ENCODE peak calls at places on chromosomes 7 and 10, in ten cellular contexts. N is heart left ventricle, X is adrenal gland, K is Panc1, G is AG04450, A is coronary artery, R is ascending aorta, C is kidney, L is suprapubic skin, U is OCI-LY7. O is an unnamed sample.

GRCh38 chr10:89256338-89256737 is 4.8 kb upstream of the LIPA start:
- DNase-seq in U (no peak), X (no peak), A (no peak), G (no peak), K (no peak), L (no peak), N (no peak), C (no peak), R (no peak), O (no peak)

GRCh38 chr7:4659551-4660286 is 22.4 kb upstream of the FOXK1 start:
- DNase-seq in U (peak), N (no peak), C (no peak), A (no peak), X (no peak), K (no peak), L (no peak), R (no peak), G (no peak), O (peak)

GRCh38 chr10:124996127-124996853 is 54.4 kb downstream of the ZRANB1 start:
- DNase-seq in G (no peak), N (no peak), C (peak), X (no peak), R (no peak), L (no peak), K (no peak), A (no peak), U (no peak), O (no peak)

GRCh38 chr7:105979405-105979804 is 16.3 kb downstream of the CDHR3 start:
- DNase-seq in U (no peak), G (no peak), K (no peak), C (no peak), R (no peak), N (no peak), X (no peak), A (no peak), L (no peak), O (no peak)

GRCh38 chr10:100743626-100744135 is 1.7 kb upstream of the PAX2 start:
- DNase-seq in C (peak), N (no peak), G (no peak), A (no peak), U (peak), X (peak), L (no peak), K (no peak), R (no peak), O (peak)

GRCh38 chr7:126443951-126444350 is 808.8 kb downstream of the GRM8 start:
- DNase-seq in L (no peak), A (no peak), C (no peak), X (no peak), N (no peak), K (no peak), U (no peak), R (no peak), G (no peak), O (no peak)

GRCh38 chr7:130421685-130422084 is 19.1 kb downstream of the CEP41 start:
- DNase-seq in C (no peak), G (no peak), R (no peak), X (no peak), K (no peak), A (no peak), U (no peak), L (no peak), N (no peak), O (no peak)

GRCh38 chr10:96947036-96947435 is 114.9 kb downstream of the LCOR start:
- DNase-seq in R (no peak), X (no peak), L (no peak), K (no peak), C (no peak), U (no peak), G (no peak), N (no peak), A (no peak), O (no peak)

GRCh38 chr10:71850745-71851629 is at the start of gene PSAP:
- DNase-seq in N (peak), K (peak), A (peak), U (peak), C (peak), L (peak), R (peak), X (peak), G (peak), O (peak)

GRCh38 chr7:146115665-146116451 is 743 bp upstream of the CNTNAP2 start:
- DNase-seq in C (peak), K (no peak), N (peak), G (no peak), X (peak), R (no peak), U (peak), A (no peak), L (no peak), O (peak)

DNA sequence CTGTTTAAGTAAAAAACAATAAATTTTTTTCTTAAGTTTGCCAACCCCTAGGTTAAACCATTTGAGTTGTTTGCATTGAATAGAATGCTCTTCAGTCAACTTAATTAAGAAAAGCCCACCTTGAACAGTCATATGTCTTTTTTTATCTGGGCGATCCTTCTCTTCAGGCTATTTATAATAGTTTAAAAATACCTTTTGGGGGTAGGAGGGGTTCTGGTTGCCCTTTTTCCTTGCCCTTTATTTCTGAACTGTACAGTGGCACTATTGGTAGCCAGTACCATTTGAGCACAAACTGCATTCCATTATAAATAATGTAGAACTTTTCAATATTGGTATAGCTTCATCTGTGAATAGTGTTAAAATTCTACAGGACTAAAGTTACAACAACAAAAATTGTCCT is 13.1 kb downstream of the CALU start:
- DNase-seq in L (no peak), C (no peak), U (no peak), N (no peak), K (no peak), R (no peak), A (no peak), X (no peak), G (no peak), O (no peak)
- H3K27ac ChIP-seq in L (no peak), C (no peak), U (no peak), N (peak), K (no peak), R (no peak), A (no peak), X (no peak), G (no peak), O (no peak)

DNA sequence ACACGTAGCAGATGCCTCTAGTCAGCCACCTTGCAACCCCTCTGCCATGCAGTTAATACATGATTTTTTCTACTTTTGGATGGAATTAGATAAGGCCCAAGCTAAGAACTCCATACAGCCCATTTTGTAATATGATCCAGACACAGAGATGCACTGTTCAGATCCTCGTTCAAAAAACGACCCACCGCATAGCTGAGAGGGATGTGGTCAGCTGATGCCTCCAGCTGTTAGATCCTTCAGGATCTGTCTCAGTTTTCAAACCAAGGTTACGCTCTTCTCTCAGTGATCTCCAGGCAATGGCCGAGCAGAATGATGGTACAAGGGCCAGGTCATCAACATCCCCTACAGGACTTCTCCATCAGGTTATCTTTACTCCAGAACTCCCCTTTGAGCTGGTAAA is 881.7 kb upstream of the C7orf33 start:
- DNase-seq in X (no peak), L (no peak), K (no peak), A (no peak), U (no peak), N (no peak), R (no peak), C (no peak), G (no peak), O (no peak)
- TF ChIP-seq CTCF in X (no peak), L (no peak), K (no peak), A (no peak), U (no peak), N (no peak), R (no peak), C (no peak), G (no peak), O (no peak)

GRCh38 chr7:150332852-150333635 is 8.4 kb downstream of the RARRES2 start:
- DNase-seq in K (no peak), X (peak), G (no peak), N (no peak), C (peak), U (no peak), L (no peak), R (no peak), A (no peak), O (no peak)
- H3K27ac ChIP-seq in K (no peak), X (no peak), G (no peak), N (no peak), C (no peak), U (no peak), L (no peak), R (no peak), A (no peak), O (no peak)

GRCh38 chr10:10796061-10796773 is 221.5 kb upstream of the CELF2 start:
- DNase-seq in G (no peak), A (no peak), U (no peak), X (no peak), L (no peak), K (no peak), C (no peak), R (no peak), N (no peak), O (no peak)

GRCh38 chr10:10794056-10794455 is 223.6 kb upstream of the CELF2 start:
- DNase-seq in N (no peak), L (no peak), R (no peak), G (no peak), C (no peak), X (no peak), K (no peak), U (no peak), A (no peak), O (no peak)

GRCh38 chr10:10792681-10793080 is 225.0 kb upstream of the CELF2 start:
- DNase-seq in G (peak), K (no peak), R (no peak), U (no peak), A (no peak), C (no peak), L (no peak), X (no peak), N (no peak), O (no peak)

GRCh38 chr10:10796774-10797415 is 220.8 kb upstream of the CELF2 start:
- DNase-seq in L (no peak), R (no peak), N (no peak), K (no peak), C (no peak), X (no peak), A (no peak), U (no peak), G (no peak), O (no peak)

DNA sequence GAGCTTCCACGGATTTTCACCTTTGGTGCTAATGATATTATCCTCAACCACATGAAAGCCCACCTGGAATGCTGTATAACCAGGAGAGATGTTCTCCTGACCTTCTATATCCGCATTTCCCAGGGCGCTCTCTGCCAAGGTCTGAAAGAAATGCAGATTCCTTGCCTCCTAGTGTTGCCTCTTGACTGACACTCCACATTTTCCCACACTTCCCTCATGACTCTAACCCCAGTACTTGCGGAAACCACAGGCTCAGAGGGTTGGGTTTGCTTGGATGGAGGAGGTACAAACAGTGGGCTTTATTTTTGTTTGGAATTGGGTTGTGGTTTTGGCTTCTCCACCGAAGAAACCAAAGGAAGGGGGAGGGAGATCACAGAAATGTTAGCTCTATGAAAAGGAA is 222.9 kb upstream of the CELF2 start:
- DNase-seq in K (no peak), A (no peak), L (no peak), U (no peak), N (no peak), G (no peak), X (no peak), R (no peak), C (no peak), O (no peak)
- TF ChIP-seq CTCF in K (no peak), A (no peak), L (no peak), U (no peak), N (no peak), G (no peak), X (no peak), R (no peak), C (no peak), O (no peak)